ENCODE peak calls at places on chromosomes 6 and 20, in five cellular contexts. W is vagina, X is heart left ventricle, E is A549, I is IMR-90. Y is an unnamed sample.

GRCh38 chr6:161056451-161056850 is 64.9 kb downstream of the MAP3K4 start:
- DNase-seq in W (no peak), X (no peak), E (no peak), I (no peak), Y (no peak)

GRCh38 chr6:134217516-134218140 is 100.3 kb downstream of the SGK1 start:
- DNase-seq in W (no peak), X (no peak), E (no peak), I (no peak), Y (no peak)

GRCh38 chr6:129615496-129615895 is 94.5 kb downstream of the ARHGAP18 start:
- DNase-seq in W (no peak), X (no peak), E (no peak), I (no peak), Y (no peak)

GRCh38 chr20:10683537-10683936 is 9.7 kb upstream of the JAG1 start:
- DNase-seq in W (no peak), X (no peak), E (no peak), I (no peak), Y (no peak)

GRCh38 chr6:109298605-109299004 is 83.7 kb downstream of the CD164 start:
- DNase-seq in W (no peak), X (no peak), E (no peak), I (no peak), Y (no peak)

GRCh38 chr6:159692303-159693127 is 526 bp downstream of the SOD2 start:
- DNase-seq in W (no peak), X (peak; percentile 57), E (peak; percentile 51), I (peak; percentile 42), Y (peak; percentile 21)

GRCh38 chr20:1086273-1087213 is 31.9 kb upstream of the PSMF1 start:
- DNase-seq in W (no peak), X (no peak), E (no peak), I (no peak), Y (no peak)

GRCh38 chr6:84696181-84696580 is 68.2 kb downstream of the TBX18 start:
- DNase-seq in W (no peak), X (no peak), E (no peak), I (no peak), Y (no peak)

GRCh38 chr20:34367155-34367554 is 4.1 kb downstream of the ITCH start:
- DNase-seq in W (no peak), X (no peak), E (no peak), I (no peak), Y (no peak)

GRCh38 chr20:38284893-38285444 is 19.0 kb upstream of the BPI start:
- DNase-seq in W (no peak), X (no peak), E (no peak), I (no peak), Y (no peak)

GRCh38 chr20:23048283-23049200 is 930 bp downstream of the THBD start:
- DNase-seq in W (no peak), X (peak; percentile 71), E (peak; percentile 83), I (peak; percentile 1), Y (no peak)

GRCh38 chr20:59033093-59033492 is 958 bp upstream of the ATP5F1E start:
- DNase-seq in W (no peak), X (no peak), E (no peak), I (no peak), Y (no peak)

GRCh38 chr20:59033616-59034165 is 1.6 kb upstream of the ATP5F1E start:
- DNase-seq in W (no peak), X (no peak), E (no peak), I (no peak), Y (no peak)

GRCh38 chr20:59031326-59032022 is 661 bp downstream of the ATP5F1E start:
- DNase-seq in W (no peak), X (no peak), E (no peak), I (no peak), Y (no peak)

GRCh38 chr20:59032023-59032712 is at the start of gene ATP5F1E:
- DNase-seq in W (peak; percentile 96), X (peak; percentile 98), E (peak; percentile 94), I (peak; percentile 89), Y (peak; percentile 77)

GRCh38 chr20:59032713-59033059 is 551 bp upstream of the ATP5F1E start:
- DNase-seq in W (no peak), X (no peak), E (no peak), I (peak; percentile 27), Y (no peak)
- TF ChIP-seq CTCF in W (no peak), X (no peak), E (no peak), I (no peak), Y (peak; percentile 0)

GRCh38 chr20:50186987-50187402 is 3.6 kb upstream of the CEBPB start:
- DNase-seq in W (no peak), X (no peak), E (peak; percentile 56), I (no peak), Y (no peak)
- H3K27ac ChIP-seq in W (peak overlapping the region; percentile 100), X (no peak overlapping the region), E (peak overlapping the region; percentile 98), I (no peak overlapping the region), Y (no peak overlapping the region)

GRCh38 chr6:118152524-118152923 is 245.5 kb downstream of the SLC35F1 start:
- DNase-seq in W (no peak), X (no peak), E (no peak), I (no peak), Y (no peak)

GRCh38 chr6:118141211-118141610 is 234.1 kb downstream of the SLC35F1 start:
- DNase-seq in W (no peak), X (no peak), E (no peak), I (no peak), Y (no peak)

GRCh38 chr6:118146584-118146983 is 239.5 kb downstream of the SLC35F1 start:
- DNase-seq in W (no peak), X (no peak), E (no peak), I (no peak), Y (no peak)
- TF ChIP-seq POLR2A in W (no peak), X (no peak), E (no peak), I (no peak), Y (no peak)

GRCh38 chr6:55497694-55498093 is 81.3 kb downstream of the HMGCLL1 start:
- DNase-seq in W (no peak), X (no peak), E (no peak), I (no peak), Y (no peak)
- TF ChIP-seq CTCF in W (no peak), X (no peak), E (no peak), I (no peak), Y (no peak)

GRCh38 chr6:158047563-158048323 is 66.1 kb downstream of the SYNJ2 start:
- DNase-seq in W (no peak), X (no peak), E (no peak), I (no peak), Y (no peak)

GRCh38 chr6:158046201-158047119 is 64.8 kb downstream of the SYNJ2 start:
- DNase-seq in W (no peak), X (no peak), E (no peak), I (no peak), Y (no peak)

GRCh38 chr6:158049055-158050028 is 67.7 kb downstream of the SYNJ2 start:
- DNase-seq in W (no peak), X (no peak), E (no peak), I (no peak), Y (no peak)

GRCh38 chr6:158048589-158048988 is 66.9 kb downstream of the SYNJ2 start:
- DNase-seq in W (no peak), X (no peak), E (no peak), I (no peak), Y (no peak)

DNA sequence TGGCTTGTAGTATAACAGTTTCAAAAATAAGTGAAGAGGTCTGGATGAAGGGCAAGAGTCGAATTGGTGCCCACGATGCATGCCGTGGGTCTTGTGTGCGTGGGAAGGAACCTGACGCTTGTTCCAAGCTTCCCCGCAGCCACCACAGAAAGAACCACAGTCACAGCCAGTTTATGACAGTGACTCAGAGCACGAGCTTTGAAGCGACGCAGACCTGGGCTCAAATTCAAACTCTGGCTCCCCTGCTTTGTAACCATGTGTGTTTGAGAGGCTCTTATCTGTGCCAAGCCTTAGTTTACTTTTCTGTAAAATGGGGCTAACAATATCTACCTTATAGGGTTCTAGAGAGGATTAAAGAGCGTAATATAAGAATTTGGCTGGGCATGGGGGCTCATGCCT is 65.5 kb downstream of the SYNJ2 start:
- DNase-seq in W (no peak), X (no peak), E (no peak), I (peak; percentile 59), Y (no peak)
- H3K27ac ChIP-seq in W (no peak overlapping the region), X (no peak overlapping the region), E (peak overlapping the region; percentile 21), I (no peak overlapping the region), Y (no peak overlapping the region)

DNA sequence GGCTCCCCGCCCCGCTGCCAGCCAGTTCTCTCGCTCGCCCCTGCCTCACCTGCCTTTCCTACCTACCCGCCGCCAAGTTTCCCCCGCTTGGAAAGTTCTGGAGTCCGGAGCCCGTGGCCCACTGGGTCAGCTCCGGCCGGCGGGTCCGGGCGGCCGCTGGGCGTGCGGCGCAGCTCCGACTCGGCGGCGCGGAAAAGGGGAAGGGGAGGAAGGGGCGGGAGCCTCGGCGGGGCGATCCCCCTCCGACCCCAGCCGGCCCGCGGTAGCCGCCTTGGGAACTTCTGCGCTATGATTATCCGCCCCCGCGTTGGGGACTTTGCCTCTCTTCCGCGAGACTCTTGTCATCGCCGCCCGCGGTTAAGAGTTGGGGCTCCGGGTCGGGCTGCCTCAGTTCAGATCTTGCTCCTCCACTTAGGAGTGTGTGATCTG is 31.0 kb downstream of the SF3B5 start:
- DNase-seq in W (no peak), X (peak; percentile 43), E (no peak), I (no peak), Y (no peak)
- TF ChIP-seq POLR2A in W (no peak), X (no peak), E (no peak), I (no peak), Y (no peak)

DNA sequence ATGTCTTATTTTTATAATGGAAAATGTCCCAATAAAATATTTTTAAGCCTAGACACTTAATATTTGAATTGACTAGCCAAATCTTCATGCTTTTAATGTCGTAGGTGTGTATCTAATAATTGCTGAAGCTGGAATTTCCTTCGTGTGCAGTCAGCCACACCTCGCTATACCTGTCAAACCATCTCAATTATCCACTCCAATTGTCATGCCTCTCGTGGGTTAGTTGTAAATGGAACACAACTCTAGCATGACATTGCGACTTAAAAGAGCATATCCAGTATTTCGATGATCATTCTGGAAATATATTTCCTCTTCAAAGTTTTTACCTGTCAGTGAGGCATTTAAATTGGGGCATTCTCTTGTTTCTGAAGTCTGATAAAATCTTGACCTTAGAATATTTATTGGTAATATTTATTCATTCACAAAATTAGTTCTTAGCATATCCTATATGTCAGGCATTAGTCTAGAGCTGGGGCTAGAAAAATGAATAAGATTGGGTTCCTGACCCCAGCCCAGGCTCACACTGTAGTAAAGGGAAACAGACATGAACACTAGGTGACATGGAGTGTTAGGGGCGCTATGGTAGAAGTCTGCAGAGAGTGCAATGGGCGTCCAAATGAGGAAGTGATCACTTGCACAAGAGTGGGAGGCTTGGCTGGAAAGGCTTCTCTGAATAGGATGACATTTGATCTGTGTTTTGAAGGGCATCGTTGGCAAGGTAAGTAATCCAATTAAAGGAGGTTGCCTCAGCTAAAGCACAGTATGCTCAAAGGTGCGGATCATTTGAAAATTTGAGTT is 11.0 kb upstream of the CFAP206 start:
- DNase-seq in W (no peak), X (no peak), E (no peak), I (no peak), Y (no peak)
- TF ChIP-seq CTCF in W (no peak), X (no peak), E (no peak), I (no peak), Y (no peak)

DNA sequence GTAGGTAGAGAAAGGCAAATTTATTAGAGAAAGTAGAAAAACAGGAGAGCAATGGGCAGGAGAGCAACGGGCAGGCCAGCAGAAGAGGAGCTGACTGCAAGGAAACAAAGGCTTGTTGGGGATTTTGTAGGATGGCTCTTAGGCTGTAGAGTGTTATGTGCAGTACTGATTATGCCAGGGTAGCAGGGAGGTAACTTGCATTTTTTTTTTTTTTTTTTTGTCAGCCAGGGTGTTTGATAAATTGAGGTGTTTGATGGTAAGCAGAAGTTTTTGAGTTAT is 36.2 kb upstream of the IER3 start:
- DNase-seq in W (no peak), X (no peak), E (no peak), I (no peak), Y (no peak)
- H3K27ac ChIP-seq in W (peak overlapping the region; percentile 89), X (peak overlapping the region; percentile 90), E (peak overlapping the region; percentile 96), I (peak overlapping the region; percentile 84), Y (no peak overlapping the region)

GRCh38 chr20:64056639-64056888 is 6.4 kb upstream of the TCEA2 start:
- DNase-seq in W (no peak), X (peak; percentile 62), E (no peak), I (no peak), Y (no peak)
- TF ChIP-seq POLR2A in W (no peak), X (no peak), E (no peak), I (no peak), Y (no peak)